ENCODE peak calls at places on chromosome 16, in four cellular contexts. O is GM12878, M is H1, Q is K562. U is an unnamed sample.

GRCh38 chr16:2974319-2975056 is 5.3 kb downstream of the PAQR4 start:
- DNase-seq in O (no peak), M (no peak), Q (no peak), U (no peak)

GRCh38 chr16:66927012-66927436 is 1.7 kb upstream of the RRAD start:
- DNase-seq in O (no peak), M (no peak), Q (no peak), U (peak; percentile 68)

GRCh38 chr16:25426829-25427228 is 169.2 kb upstream of the ZKSCAN2 start:
- DNase-seq in O (no peak), M (no peak), Q (no peak), U (no peak)

GRCh38 chr16:85089485-85089884 is 22.8 kb downstream of the CIBAR2 start:
- DNase-seq in O (no peak), M (no peak), Q (no peak), U (no peak)

GRCh38 chr16:67240506-67240905 is 6.8 kb downstream of the FHOD1 start:
- DNase-seq in O (no peak), M (no peak), Q (peak; percentile 38), U (no peak)

GRCh38 chr16:3131755-3132377 is 3.0 kb upstream of the ZNF213 start:
- DNase-seq in O (no peak), M (peak; percentile 85), Q (peak; percentile 79), U (peak; percentile 48)

GRCh38 chr16:23635958-23636357 is 5.2 kb downstream of the PALB2 start:
- DNase-seq in O (no peak), M (no peak), Q (peak; percentile 15), U (no peak)

GRCh38 chr16:84032458-84033178 is 10.0 kb downstream of the SLC38A8 start:
- DNase-seq in O (no peak), M (no peak), Q (no peak), U (no peak)

GRCh38 chr16:85169333-85170065 is 57.2 kb upstream of the CIBAR2 start:
- DNase-seq in O (no peak), M (no peak), Q (peak; percentile 53), U (no peak)

GRCh38 chr16:16867994-16868393 is 489.1 kb downstream of the NPIPA7 start:
- DNase-seq in O (no peak), M (peak; percentile 51), Q (no peak), U (no peak)

GRCh38 chr16:16865374-16865773 is 486.4 kb downstream of the NPIPA7 start:
- DNase-seq in O (no peak), M (no peak), Q (no peak), U (no peak)

GRCh38 chr16:16861546-16861945 is 482.6 kb downstream of the NPIPA7 start:
- DNase-seq in O (peak; percentile 46), M (peak; percentile 67), Q (peak; percentile 66), U (peak; percentile 49)

GRCh38 chr16:16864536-16864935 is 485.6 kb downstream of the NPIPA7 start:
- DNase-seq in O (no peak), M (no peak), Q (no peak), U (no peak)

DNA sequence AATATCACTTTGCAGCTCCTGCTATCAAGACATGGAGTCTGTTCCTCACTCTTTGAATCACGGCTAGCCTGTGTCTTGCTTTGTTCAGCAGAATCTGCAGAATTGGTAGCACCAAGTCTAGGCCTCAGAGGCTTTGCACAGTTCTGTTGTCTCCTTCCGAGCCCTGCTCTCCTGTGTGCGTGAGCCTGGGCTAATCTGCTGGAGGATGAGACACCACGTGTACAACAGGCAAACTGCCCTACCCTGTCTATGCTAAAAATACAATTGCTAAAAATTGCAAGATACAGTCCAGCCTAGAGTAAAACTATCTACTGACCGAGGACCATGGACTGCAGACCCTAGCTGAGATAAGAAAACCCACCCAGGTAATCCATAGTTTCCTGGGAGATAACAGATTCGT is 484.7 kb downstream of the NPIPA7 start:
- DNase-seq in O (no peak), M (no peak), Q (no peak), U (no peak)
- TF ChIP-seq CBX5 in O (no peak), M (no peak), Q (no peak), U (no peak)

DNA sequence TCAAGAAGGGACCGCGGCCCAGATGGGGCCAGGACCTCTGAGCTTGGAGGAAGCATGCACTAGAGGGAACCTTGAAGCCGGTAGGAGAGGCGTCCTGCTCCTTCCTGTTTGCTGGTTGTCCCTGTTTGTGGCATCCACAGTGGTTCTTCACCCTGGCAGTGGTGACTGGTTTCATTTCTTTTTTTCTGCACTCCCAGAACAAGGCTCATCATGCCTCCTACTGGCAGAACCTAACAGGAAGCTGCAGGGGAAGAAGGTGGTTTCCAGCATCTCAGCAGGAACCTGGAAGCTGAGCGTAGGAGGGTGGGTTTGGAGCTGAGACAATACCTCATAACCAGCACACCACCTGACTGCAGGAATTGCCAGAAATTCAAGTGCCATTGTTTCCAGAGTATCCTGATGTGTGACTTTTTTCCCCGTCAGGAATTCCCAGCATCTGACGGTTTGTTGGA is 5.8 kb downstream of the TMEM231 start:
- DNase-seq in O (peak; percentile 69), M (no peak), Q (no peak), U (peak; percentile 58)
- TF ChIP-seq CBX5 in O (no peak), M (no peak), Q (no peak), U (no peak)

DNA sequence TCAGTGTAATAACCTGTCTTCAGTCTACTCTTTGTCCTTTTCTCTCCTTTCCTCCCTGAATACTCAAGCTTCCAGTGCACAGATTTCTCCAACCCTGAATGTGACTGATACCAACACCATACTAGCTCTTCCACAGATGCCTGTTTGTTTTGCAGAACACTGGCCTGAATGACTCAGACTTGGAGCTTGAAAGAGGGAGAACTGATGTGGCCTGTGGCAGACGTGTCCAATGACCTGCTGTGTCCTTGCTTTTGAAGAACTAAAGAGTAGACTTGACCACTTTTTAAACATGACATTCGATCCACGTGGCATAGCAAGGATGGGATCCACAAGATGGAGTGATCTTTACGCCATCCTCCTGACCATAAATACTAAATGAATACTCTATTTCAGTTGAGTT is 361.0 kb downstream of the WWOX start:
- DNase-seq in O (no peak), M (no peak), Q (no peak), U (peak; percentile 80)
- TF ChIP-seq CBX5 in O (no peak), M (no peak), Q (no peak), U (no peak)

DNA sequence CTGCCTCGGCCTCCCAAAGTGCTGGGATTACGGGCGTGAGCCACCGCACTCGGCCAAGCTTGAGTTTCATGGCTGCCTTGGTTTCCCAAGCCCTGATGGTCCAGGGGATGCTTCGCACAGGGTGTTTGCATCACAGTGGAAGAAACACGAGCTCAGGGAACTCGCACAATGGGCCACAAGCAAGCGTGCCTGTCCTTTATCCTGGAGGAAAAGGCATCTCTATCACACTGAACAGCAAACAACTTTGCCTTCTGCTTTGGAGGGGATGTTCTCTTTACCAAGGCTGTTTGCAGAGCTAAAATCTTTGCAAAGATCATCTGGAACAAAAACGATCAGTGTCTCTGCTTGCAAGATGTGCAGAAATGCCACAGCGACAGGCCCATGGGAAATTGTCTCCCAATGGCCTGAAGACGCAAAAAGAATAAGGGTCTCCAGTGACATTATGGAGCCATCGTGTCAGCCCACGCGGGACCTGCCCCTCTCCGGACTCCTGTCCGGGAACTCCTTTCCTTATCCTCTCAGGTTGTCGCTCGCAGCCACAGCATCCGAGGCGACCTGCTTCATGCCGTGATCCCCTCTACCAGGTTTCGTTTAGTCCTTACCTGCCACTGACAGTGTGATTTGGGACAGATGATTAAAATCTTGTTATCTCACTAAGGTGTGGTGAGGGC is 44.1 kb upstream of the CBFA2T3 start:
- DNase-seq in O (no peak), M (no peak), Q (no peak), U (no peak)
- TF ChIP-seq CBX5 in O (no peak), M (no peak), Q (no peak), U (no peak)

GRCh38 chr16:15765116-15765515 is 91.7 kb downstream of the MYH11 start:
- DNase-seq in O (no peak), M (no peak), Q (no peak), U (no peak)

GRCh38 chr16:15766918-15767317 is 89.9 kb downstream of the MYH11 start:
- DNase-seq in O (no peak), M (no peak), Q (no peak), U (no peak)

GRCh38 chr16:15764112-15764511 is 92.7 kb downstream of the MYH11 start:
- DNase-seq in O (no peak), M (no peak), Q (no peak), U (no peak)

GRCh38 chr16:15768201-15768600 is 88.6 kb downstream of the MYH11 start:
- DNase-seq in O (no peak), M (no peak), Q (no peak), U (no peak)

DNA sequence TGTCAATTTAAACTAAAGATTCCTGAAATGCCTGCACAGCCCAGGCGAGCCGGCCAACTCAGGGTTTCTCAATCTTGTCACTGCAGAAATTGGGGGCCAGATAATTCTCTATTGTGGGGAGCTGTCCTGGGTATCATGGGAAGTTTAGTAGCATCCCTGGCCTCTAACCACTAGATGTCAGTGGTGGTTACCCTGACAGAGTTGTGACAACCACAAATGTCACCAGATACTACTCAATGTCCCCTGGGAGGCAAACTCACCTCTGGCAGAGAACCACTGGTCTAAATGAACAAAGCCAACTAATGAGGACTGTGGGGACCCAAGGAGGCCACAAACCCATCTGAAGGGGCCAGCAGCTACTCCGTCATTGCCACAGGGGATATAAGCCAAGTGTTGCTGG is 90.9 kb downstream of the MYH11 start:
- DNase-seq in O (peak; percentile 74), M (peak; percentile 50), Q (peak; percentile 68), U (peak; percentile 73)
- TF ChIP-seq CBX5 in O (no peak), M (no peak), Q (no peak), U (no peak)

GRCh38 chr16:82002831-82003230 is 8.4 kb downstream of the SDR42E1 start:
- DNase-seq in O (no peak), M (no peak), Q (no peak), U (no peak)

GRCh38 chr16:81997738-81998137 is 13.5 kb downstream of the SDR42E1 start:
- DNase-seq in O (no peak), M (no peak), Q (no peak), U (peak; percentile 64)

GRCh38 chr16:81994485-81994884 is 16.8 kb downstream of the SDR42E1 start:
- DNase-seq in O (no peak), M (no peak), Q (peak; percentile 35), U (no peak)

GRCh38 chr16:81995651-81996050 is 15.6 kb downstream of the SDR42E1 start:
- DNase-seq in O (no peak), M (no peak), Q (no peak), U (no peak)

GRCh38 chr16:81996664-81997529 is 14.4 kb downstream of the SDR42E1 start:
- DNase-seq in O (no peak), M (no peak), Q (peak; percentile 47), U (peak; percentile 52)
- TF ChIP-seq CBX5 in O (no peak), M (no peak), Q (no peak), U (no peak)

GRCh38 chr16:81723098-81723723 is 55.9 kb upstream of the PLCG2 start:
- DNase-seq in O (peak; percentile 62), M (no peak), Q (peak; percentile 87), U (peak; percentile 86)
- TF ChIP-seq CBX5 in O (no peak), M (no peak), Q (no peak), U (no peak)

U was measured in HepG2.